ENCODE peak calls at places on chromosomes 12 and 14, in six cellular contexts. K is gastrocnemius medialis; R is AG04450; U is tibial artery; P is esophagus squamous epithelium; D is CD8-positive, alpha-beta memory T cell. Q is an unnamed sample.

GRCh38 chr14:99514552-99515300 is 33.5 kb downstream of the CCNK start:
- DNase-seq in D (no peak), K (no peak), U (peak; percentile 63), P (no peak), R (no peak), Q (no peak)

GRCh38 chr12:65720136-65720535 is 104.1 kb upstream of the HMGA2 start:
- DNase-seq in D (no peak), U (no peak), R (no peak), K (no peak), P (no peak), Q (no peak)

GRCh38 chr14:21332950-21333349 is 50.9 kb downstream of the SUPT16H start:
- DNase-seq in U (no peak), P (no peak), K (no peak), D (no peak), R (no peak), Q (no peak)

GRCh38 chr14:61188196-61188595 is 92.9 kb downstream of the TMEM30B start:
- DNase-seq in K (peak; percentile 57), P (no peak), U (peak; percentile 81), D (no peak), R (no peak), Q (peak; percentile 21)

GRCh38 chr12:79020106-79020505 is 155.5 kb downstream of the SYT1 start:
- DNase-seq in U (no peak), D (no peak), R (no peak), K (no peak), P (no peak), Q (no peak)

GRCh38 chr12:31465002-31465401 is 125.9 kb downstream of the DENND5B start:
- DNase-seq in P (no peak), D (no peak), R (no peak), K (no peak), U (no peak), Q (no peak)

GRCh38 chr14:89673499-89674225 is 256.6 kb upstream of the FOXN3 start:
- DNase-seq in R (no peak), P (no peak), K (no peak), D (no peak), U (no peak), Q (no peak)

GRCh38 chr14:96783306-96784224 is 13.6 kb upstream of the VRK1 start:
- DNase-seq in R (no peak), K (no peak), P (no peak), U (no peak), D (no peak), Q (no peak)

GRCh38 chr12:122865268-122866231 is 30.3 kb downstream of the HIP1R start:
- DNase-seq in P (no peak), K (no peak), R (no peak), D (no peak), U (peak; percentile 69), Q (peak; percentile 49)

GRCh38 chr12:124737772-124738635 is 125.7 kb downstream of the SCARB1 start:
- DNase-seq in D (no peak), K (no peak), R (no peak), P (no peak), U (peak; percentile 64), Q (no peak)

GRCh38 chr14:70254476-70254961 is 65.8 kb upstream of the SLC8A3 start:
- DNase-seq in P (no peak), U (no peak), K (no peak), R (no peak), D (no peak), Q (no peak)

GRCh38 chr12:53051058-53051880 is 1.4 kb downstream of the TNS2 start:
- DNase-seq in D (no peak), P (no peak), K (peak; percentile 98), U (peak; percentile 96), R (no peak), Q (peak; percentile 88)

GRCh38 chr12:88562151-88562550 is 18.1 kb downstream of the KITLG start:
- DNase-seq in U (no peak), R (no peak), K (no peak), P (no peak), D (no peak), Q (no peak)

GRCh38 chr14:31297701-31298344 is 90.2 kb upstream of the HECTD1 start:
- DNase-seq in U (no peak), D (no peak), R (no peak), P (no peak), K (no peak), Q (no peak)

GRCh38 chr14:97851438-97851995 is 1054.3 kb downstream of the VRK1 start:
- DNase-seq in D (no peak), U (no peak), P (no peak), R (no peak), K (no peak), Q (no peak)

GRCh38 chr14:92531151-92531873 is 17.7 kb downstream of the RIN3 start:
- DNase-seq in R (no peak), P (no peak), D (peak; percentile 91), U (peak; percentile 69), K (no peak), Q (no peak)

GRCh38 chr14:83975435-83976222 is 1554.3 kb upstream of the FLRT2 start:
- DNase-seq in D (no peak), R (no peak), K (no peak), U (no peak), P (no peak), Q (no peak)

GRCh38 chr14:58749066-58749669 is 111.4 kb downstream of the DACT1 start:
- DNase-seq in R (peak; percentile 93), D (no peak), K (no peak), P (no peak), U (peak; percentile 65), Q (no peak)

GRCh38 chr12:990649-991349 is at the start of gene ERC1:
- DNase-seq in D (peak; percentile 86), U (peak; percentile 93), K (peak; percentile 86), R (peak; percentile 75), P (peak; percentile 29), Q (peak; percentile 90)

GRCh38 chr14:54815016-54815415 is 87.6 kb downstream of the GCH1 start:
- DNase-seq in U (no peak), R (no peak), P (no peak), K (no peak), D (no peak), Q (no peak)

GRCh38 chr14:73750161-73750901 is 36.1 kb upstream of the PNMA1 start:
- DNase-seq in K (no peak), P (no peak), D (no peak), R (no peak), U (no peak), Q (no peak)

DNA sequence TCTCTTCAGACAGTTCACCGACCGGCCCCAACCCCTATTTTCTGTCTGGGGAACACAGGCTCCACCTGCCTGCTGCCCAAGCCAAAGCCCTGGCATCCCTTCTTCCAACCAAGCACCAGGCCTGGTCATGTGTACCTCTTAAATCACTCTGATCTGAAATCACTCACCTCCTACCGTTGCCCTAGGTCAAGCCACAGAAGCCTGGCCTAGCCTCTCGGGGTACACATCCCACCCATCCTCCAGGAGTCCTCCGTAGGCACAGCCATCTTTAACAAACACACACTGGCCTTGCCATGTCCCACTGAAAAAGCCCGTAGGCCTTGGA is 81.8 kb downstream of the IRF2BPL start:
- DNase-seq in K (no peak), U (no peak), R (no peak), P (no peak), D (no peak), Q (no peak)
- H3K27ac ChIP-seq in K (peak overlapping the region; percentile 84), U (peak overlapping the region; percentile 80), R (peak overlapping the region; percentile 93), P (peak overlapping the region; percentile 89), D (no peak overlapping the region), Q (peak overlapping the region; percentile 92)

DNA sequence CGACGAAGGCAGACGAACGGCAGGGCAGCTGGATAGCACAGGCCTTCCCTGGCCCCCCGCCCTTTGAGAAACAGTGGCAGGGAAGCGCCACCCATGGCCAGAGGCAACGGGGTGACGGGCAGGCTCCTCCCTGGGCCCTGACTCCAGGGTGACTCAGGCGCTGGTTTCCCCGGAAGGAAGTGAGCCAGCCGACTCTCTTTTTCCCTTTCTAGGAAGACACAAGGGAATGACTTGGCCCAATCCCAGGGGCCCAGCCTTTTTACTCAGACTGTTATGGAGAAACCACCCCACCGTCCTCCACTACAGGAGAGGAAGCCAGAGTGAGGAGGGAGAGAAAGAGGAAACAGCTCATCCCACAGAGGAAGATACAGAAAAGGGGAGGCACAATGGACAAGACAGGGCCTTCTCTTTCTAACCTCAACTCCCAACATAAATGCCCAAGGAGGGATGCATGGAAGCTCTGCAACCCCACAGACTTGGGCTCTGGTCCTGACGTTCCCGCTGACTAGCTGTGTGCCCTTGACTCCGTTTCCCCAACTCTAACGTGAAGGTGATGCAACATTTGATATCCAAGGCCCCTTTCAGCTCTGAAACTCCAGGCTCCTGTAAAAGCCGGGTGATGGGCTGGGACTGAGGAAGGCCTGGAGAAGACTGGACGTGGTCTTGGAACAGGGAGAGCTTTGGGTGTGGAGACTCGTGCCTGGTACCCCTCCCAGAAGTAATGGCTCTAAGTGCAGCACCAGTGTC is 27.9 kb downstream of the ACTN1 start:
- DNase-seq in R (peak; percentile 81), U (peak; percentile 97), P (no peak), K (peak; percentile 64), D (no peak), Q (no peak)
- H3K27ac ChIP-seq in R (peak overlapping the region; percentile 90), U (peak overlapping the region; percentile 100), P (peak overlapping the region; percentile 84), K (peak overlapping the region; percentile 66), D (no peak overlapping the region), Q (no peak overlapping the region)

GRCh38 chr12:121423682-121424631 is 24.0 kb downstream of the RNF34 start:
- DNase-seq in U (no peak), P (no peak), R (no peak), D (no peak), K (peak; percentile 93), Q (no peak)
- H3K27ac ChIP-seq in U (no peak overlapping the region), P (no peak overlapping the region), R (no peak overlapping the region), D (peak overlapping the region; percentile 2), K (peak overlapping the region; percentile 81), Q (peak overlapping the region; percentile 68)

GRCh38 chr14:24081739-24082204 is 10.4 kb downstream of the CPNE6 start:
- DNase-seq in R (no peak), U (no peak), D (no peak), P (no peak), K (no peak), Q (no peak)

GRCh38 chr14:24080888-24081738 is 9.8 kb downstream of the CPNE6 start:
- DNase-seq in U (peak; percentile 75), R (no peak), K (no peak), P (peak; percentile 11), D (peak; percentile 64), Q (peak; percentile 43)

GRCh38 chr14:24083462-24083861 is 10.6 kb upstream of the PCK2 start:
- DNase-seq in R (no peak), U (no peak), K (no peak), D (no peak), P (no peak), Q (no peak)

GRCh38 chr14:24084439-24084838 is 9.7 kb upstream of the PCK2 start:
- DNase-seq in P (no peak), D (no peak), R (no peak), K (no peak), U (no peak), Q (no peak)

DNA sequence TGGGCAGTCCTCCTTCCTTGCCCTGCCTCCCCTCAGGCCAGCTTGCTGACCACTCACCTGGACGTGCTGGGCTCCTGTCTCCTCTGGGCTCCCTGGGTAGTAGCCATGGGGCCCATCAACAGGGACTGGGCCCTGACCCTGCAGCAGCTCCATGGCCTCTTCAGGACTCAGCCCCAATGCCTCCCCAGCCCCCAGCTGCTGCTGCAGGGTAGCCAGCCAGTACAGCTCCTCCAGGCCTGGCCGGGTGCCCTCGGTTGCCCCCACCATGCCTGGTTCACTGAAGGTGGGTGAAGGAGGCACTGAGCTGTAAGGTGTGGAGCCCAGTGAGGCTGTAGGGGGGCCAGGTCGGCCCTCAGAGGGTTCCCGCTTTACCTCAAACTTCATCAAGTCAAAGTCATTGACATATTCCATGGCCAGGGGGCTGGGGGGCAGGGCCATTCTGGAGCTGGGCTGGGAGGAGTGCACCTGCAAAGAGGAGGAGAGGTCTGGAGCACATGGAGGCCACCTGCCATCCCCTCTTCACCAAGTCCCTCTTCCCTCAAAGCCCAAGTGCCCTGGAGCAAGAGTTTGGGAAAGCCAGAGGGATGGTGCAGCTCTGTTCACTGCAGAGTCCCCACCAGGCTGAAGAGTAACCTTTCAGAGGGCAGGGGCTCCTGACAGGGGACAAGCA is 11.2 kb downstream of the CPNE6 start:
- DNase-seq in R (no peak), K (no peak), D (no peak), P (no peak), U (no peak), Q (no peak)
- H3K27ac ChIP-seq in R (no peak overlapping the region), K (no peak overlapping the region), D (no peak overlapping the region), P (no peak overlapping the region), U (no peak overlapping the region), Q (no peak overlapping the region)

Q was measured in dorsolateral prefrontal cortex.